ENCODE peak calls at places on chromosomes 1 and 21, in seven cellular contexts. One of them, this sample, is unnamed.

GRCh38 chr1:206609229-206609991 is 2.9 kb downstream of the EIF2D start:
- DNase-seq in HEK293T: no peak
- DNase-seq in H1: no peak
- DNase-seq in HCT116: no peak
- DNase-seq in K562: no peak
- DNase-seq in HepG2: no peak
- DNase-seq in GM12878: peak; percentile 71
- DNase-seq in this sample: no peak

GRCh38 chr1:168482106-168482505 is 61.7 kb downstream of the XCL2 start:
- DNase-seq in HEK293T: no peak
- DNase-seq in H1: no peak
- DNase-seq in HCT116: no peak
- DNase-seq in K562: peak; percentile 15
- DNase-seq in HepG2: peak; percentile 66
- DNase-seq in GM12878: no peak
- DNase-seq in this sample: peak; percentile 12

GRCh38 chr1:161499099-161500078 is 5.9 kb upstream of the FCGR2A start:
- DNase-seq in HEK293T: no peak
- DNase-seq in H1: no peak
- DNase-seq in HCT116: no peak
- DNase-seq in K562: no peak
- DNase-seq in HepG2: no peak
- DNase-seq in GM12878: peak; percentile 20
- DNase-seq in this sample: no peak

GRCh38 chr1:234778215-234779159 is 168.5 kb upstream of the IRF2BP2 start:
- DNase-seq in HEK293T: peak; percentile 52
- DNase-seq in H1: peak; percentile 63
- DNase-seq in HCT116: no peak
- DNase-seq in K562: no peak
- DNase-seq in HepG2: no peak
- DNase-seq in GM12878: no peak
- DNase-seq in this sample: no peak

GRCh38 chr1:67939176-67939751 is 106.0 kb upstream of the GNG12 start:
- DNase-seq in HEK293T: no peak
- DNase-seq in H1: no peak
- DNase-seq in HCT116: no peak
- DNase-seq in K562: no peak
- DNase-seq in HepG2: no peak
- DNase-seq in GM12878: no peak
- DNase-seq in this sample: no peak

GRCh38 chr1:49163041-49163440 is 386.4 kb upstream of the BEND5 start:
- DNase-seq in HEK293T: no peak
- DNase-seq in H1: no peak
- DNase-seq in HCT116: no peak
- DNase-seq in K562: no peak
- DNase-seq in HepG2: no peak
- DNase-seq in GM12878: no peak
- DNase-seq in this sample: no peak

GRCh38 chr1:150476754-150477153 is 10.5 kb upstream of the TARS2 start:
- DNase-seq in HEK293T: no peak
- DNase-seq in H1: no peak
- DNase-seq in HCT116: no peak
- DNase-seq in K562: no peak
- DNase-seq in HepG2: no peak
- DNase-seq in GM12878: no peak
- DNase-seq in this sample: no peak

GRCh38 chr1:80722611-80723010 is 1078.1 kb upstream of the ADGRL2 start:
- DNase-seq in HEK293T: no peak
- DNase-seq in H1: no peak
- DNase-seq in HCT116: no peak
- DNase-seq in K562: no peak
- DNase-seq in HepG2: no peak
- DNase-seq in GM12878: no peak
- DNase-seq in this sample: no peak

GRCh38 chr1:243850013-243850367 is at the start of gene AKT3:
- DNase-seq in HEK293T: no peak
- DNase-seq in H1: no peak
- DNase-seq in HCT116: no peak
- DNase-seq in K562: no peak
- DNase-seq in HepG2: no peak
- DNase-seq in GM12878: no peak
- DNase-seq in this sample: peak; percentile 81

GRCh38 chr21:32185103-32185502 is 93.7 kb downstream of the MIS18A start:
- DNase-seq in HEK293T: no peak
- DNase-seq in H1: peak; percentile 31
- DNase-seq in HCT116: no peak
- DNase-seq in K562: no peak
- DNase-seq in HepG2: no peak
- DNase-seq in GM12878: no peak
- DNase-seq in this sample: no peak

DNA sequence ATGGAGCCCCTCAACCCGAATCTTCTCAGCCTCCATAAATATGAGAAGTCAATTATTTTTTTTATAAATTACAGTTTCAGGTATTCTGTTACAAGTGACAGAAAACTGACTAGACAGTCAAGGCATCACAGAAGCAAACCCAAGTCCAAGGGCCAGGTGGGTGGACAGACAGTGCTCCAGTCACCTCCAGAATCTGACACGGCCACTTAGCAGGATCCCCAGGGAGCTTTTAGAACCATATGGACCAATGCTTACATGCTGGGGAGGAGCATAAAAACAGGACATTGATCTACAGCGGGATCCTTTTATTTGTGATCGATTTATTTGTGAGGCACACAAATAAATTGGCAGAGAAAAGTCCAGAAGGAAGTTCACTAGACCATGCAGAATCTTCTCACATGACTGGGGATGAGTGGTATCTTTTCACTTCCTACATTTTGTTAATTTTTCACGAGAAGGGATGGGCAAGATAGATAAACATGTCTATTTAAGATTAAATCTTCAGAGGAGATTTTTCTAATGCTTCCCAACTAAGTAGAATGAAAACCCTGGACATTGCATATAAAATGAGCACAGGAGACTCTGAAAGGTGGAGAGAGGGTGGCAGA is 15.0 kb downstream of the ZNF496 start:
- DNase-seq in HEK293T: no peak
- DNase-seq in H1: no peak
- DNase-seq in HCT116: no peak
- DNase-seq in K562: no peak
- DNase-seq in HepG2: no peak
- DNase-seq in GM12878: no peak
- DNase-seq in this sample: no peak
- TF ChIP-seq SP1 in HEK293T: no peak
- TF ChIP-seq SP1 in H1: no peak
- TF ChIP-seq SP1 in HCT116: no peak
- TF ChIP-seq SP1 in K562: no peak
- TF ChIP-seq SP1 in HepG2: no peak
- TF ChIP-seq SP1 in GM12878: no peak
- TF ChIP-seq SP1 in this sample: no peak

DNA sequence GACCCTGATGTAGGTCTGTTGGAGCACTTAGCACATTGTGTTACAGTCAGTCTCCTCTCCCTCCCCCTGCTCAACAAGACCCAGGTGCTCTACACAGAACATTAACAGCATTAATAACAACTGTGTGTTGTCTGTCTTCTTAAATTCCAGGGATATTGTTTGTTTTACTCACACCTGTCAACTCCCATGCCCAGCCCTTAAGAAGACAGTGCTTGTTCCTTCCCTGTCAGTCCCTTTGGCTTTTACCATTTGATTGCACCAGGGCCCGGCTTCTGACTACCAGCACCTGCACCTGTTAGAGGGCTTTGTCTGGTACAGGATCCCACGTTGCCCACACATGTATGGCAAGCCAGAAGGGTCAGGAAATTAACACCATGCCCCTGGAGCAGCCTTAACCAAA is 11.7 kb downstream of the RIMKLA start:
- DNase-seq in HEK293T: no peak
- DNase-seq in H1: no peak
- DNase-seq in HCT116: no peak
- DNase-seq in K562: no peak
- DNase-seq in HepG2: no peak
- DNase-seq in GM12878: no peak
- DNase-seq in this sample: no peak
- TF ChIP-seq SP1 in HEK293T: no peak
- TF ChIP-seq SP1 in H1: no peak
- TF ChIP-seq SP1 in HCT116: no peak
- TF ChIP-seq SP1 in K562: no peak
- TF ChIP-seq SP1 in HepG2: no peak
- TF ChIP-seq SP1 in GM12878: no peak
- TF ChIP-seq SP1 in this sample: no peak

GRCh38 chr21:27110956-27111355 is 144.1 kb upstream of the ADAMTS5 start:
- DNase-seq in HEK293T: no peak
- DNase-seq in H1: no peak
- DNase-seq in HCT116: no peak
- DNase-seq in K562: no peak
- DNase-seq in HepG2: no peak
- DNase-seq in GM12878: no peak
- DNase-seq in this sample: no peak
- TF ChIP-seq SP1 in HEK293T: no peak
- TF ChIP-seq SP1 in H1: no peak
- TF ChIP-seq SP1 in HCT116: no peak
- TF ChIP-seq SP1 in K562: no peak
- TF ChIP-seq SP1 in HepG2: no peak
- TF ChIP-seq SP1 in GM12878: no peak
- TF ChIP-seq SP1 in this sample: no peak

DNA sequence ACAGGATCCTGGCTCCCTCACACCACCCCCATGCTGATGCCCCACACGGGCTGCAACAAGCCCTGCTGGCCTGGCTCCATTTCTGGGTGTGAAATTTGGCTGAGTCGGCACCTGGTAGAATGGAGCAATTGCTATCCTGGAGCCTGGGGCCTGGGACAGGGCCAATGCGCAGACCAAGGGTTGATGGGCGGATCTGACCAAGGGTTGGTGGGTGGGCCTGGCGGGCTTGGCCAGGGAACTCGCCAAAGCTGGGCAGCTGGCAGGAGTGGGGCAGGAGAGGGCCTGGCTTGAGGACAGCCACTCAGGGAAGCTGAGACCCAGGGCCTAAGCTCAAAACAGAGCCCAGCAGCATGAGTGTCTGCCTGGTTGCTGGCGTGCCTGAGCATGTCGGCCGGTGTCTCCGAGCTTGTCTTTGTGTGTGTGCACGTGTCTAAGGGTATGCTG is 70.9 kb upstream of the POU3F1 start:
- DNase-seq in HEK293T: no peak
- DNase-seq in H1: no peak
- DNase-seq in HCT116: no peak
- DNase-seq in K562: no peak
- DNase-seq in HepG2: no peak
- DNase-seq in GM12878: no peak
- DNase-seq in this sample: no peak
- TF ChIP-seq SP1 in HEK293T: no peak
- TF ChIP-seq SP1 in H1: no peak
- TF ChIP-seq SP1 in HCT116: no peak
- TF ChIP-seq SP1 in K562: no peak
- TF ChIP-seq SP1 in HepG2: no peak
- TF ChIP-seq SP1 in GM12878: no peak
- TF ChIP-seq SP1 in this sample: no peak

DNA sequence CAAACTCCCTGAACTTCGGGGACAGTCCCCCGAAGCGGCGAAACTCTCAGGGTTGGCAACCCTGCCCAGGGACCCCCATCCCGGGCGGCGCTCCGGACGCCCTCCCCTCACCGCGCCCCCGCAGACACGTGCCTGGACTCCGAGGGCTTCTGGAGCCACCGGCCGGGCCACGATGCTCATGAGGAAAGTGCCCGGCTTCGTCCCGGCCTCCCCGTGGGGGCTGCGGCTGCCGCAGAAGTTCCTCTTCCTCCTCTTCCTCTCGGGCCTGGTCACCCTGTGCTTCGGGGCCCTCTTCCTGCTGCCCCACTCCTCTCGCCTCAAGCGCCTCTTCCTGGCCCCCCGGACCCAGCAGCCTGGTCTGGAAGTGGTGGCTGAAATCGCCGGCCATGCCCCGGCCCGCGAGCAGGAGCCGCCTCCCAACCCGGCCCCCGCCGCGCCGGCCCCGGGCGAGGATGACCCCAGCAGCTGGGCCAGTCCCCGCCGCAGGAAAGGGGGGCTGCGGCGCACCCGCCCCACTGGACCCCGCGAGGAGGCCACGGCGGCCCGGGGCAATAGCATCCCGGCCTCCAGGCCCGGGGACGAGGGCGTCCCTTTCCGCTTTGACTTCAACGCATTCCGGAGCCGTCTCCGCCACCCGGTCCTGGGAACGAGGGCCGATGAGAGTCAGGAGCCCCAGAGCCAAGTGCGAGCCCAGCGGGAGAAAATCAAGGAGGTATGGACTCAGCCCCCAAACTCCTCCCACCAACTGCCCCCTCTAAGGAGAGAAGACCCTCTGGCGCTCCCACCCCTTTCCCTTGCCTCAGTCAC is 1.2 kb downstream of the MAN1C1 start:
- DNase-seq in HEK293T: no peak
- DNase-seq in H1: peak; percentile 75
- DNase-seq in HCT116: no peak
- DNase-seq in K562: no peak
- DNase-seq in HepG2: no peak
- DNase-seq in GM12878: no peak
- DNase-seq in this sample: peak; percentile 56
- TF ChIP-seq SP1 in HEK293T: no peak
- TF ChIP-seq SP1 in H1: no peak
- TF ChIP-seq SP1 in HCT116: no peak
- TF ChIP-seq SP1 in K562: no peak
- TF ChIP-seq SP1 in HepG2: no peak
- TF ChIP-seq SP1 in GM12878: no peak
- TF ChIP-seq SP1 in this sample: no peak